ENCODE peak calls at places on chromosomes 3 and 15, in four cellular contexts. One of them, this sample, is unnamed. For H3K4me1, the result is how much of the 10 kb centered on the place peaks cover.

GRCh38 chr15:74873756-74874424 is 725 bp upstream of the SCAMP2 start:
- DNase-seq in tibial nerve: no peak
- DNase-seq in gastrocnemius medialis: no peak
- DNase-seq in MM.1S: peak
- DNase-seq in this sample: peak

GRCh38 chr3:187750513-187751123 is 5.3 kb upstream of the BCL6 start:
- DNase-seq in tibial nerve: no peak
- DNase-seq in MM.1S: no peak
- DNase-seq in gastrocnemius medialis: peak
- DNase-seq in this sample: peak

GRCh38 chr3:18559323-18559972 is 134.3 kb upstream of the SATB1 start:
- DNase-seq in tibial nerve: no peak
- DNase-seq in gastrocnemius medialis: no peak
- DNase-seq in MM.1S: peak
- DNase-seq in this sample: peak

GRCh38 chr15:95690631-95691340 is 639.7 kb upstream of the NR2F2 start:
- DNase-seq in MM.1S: peak
- DNase-seq in gastrocnemius medialis: no peak
- DNase-seq in tibial nerve: no peak
- DNase-seq in this sample: no peak

GRCh38 chr3:151003024-151003771 is 30.7 kb upstream of the CLRN1 start:
- DNase-seq in tibial nerve: no peak
- DNase-seq in gastrocnemius medialis: no peak
- DNase-seq in MM.1S: no peak
- DNase-seq in this sample: peak

GRCh38 chr3:6803652-6804051 is 57.3 kb upstream of the GRM7 start:
- DNase-seq in tibial nerve: no peak
- DNase-seq in MM.1S: no peak
- DNase-seq in gastrocnemius medialis: no peak
- DNase-seq in this sample: no peak

GRCh38 chr15:25674948-25675347 is 188.2 kb downstream of the ATP10A start:
- DNase-seq in MM.1S: no peak
- DNase-seq in gastrocnemius medialis: peak
- DNase-seq in tibial nerve: peak
- DNase-seq in this sample: no peak

GRCh38 chr3:129003578-129004112 is 2.5 kb downstream of the EFCC1 start:
- DNase-seq in gastrocnemius medialis: no peak
- DNase-seq in tibial nerve: no peak
- DNase-seq in MM.1S: peak
- DNase-seq in this sample: peak

GRCh38 chr3:127820221-127820870 is 2.0 kb downstream of the MGLL start:
- DNase-seq in MM.1S: no peak
- DNase-seq in gastrocnemius medialis: no peak
- DNase-seq in tibial nerve: no peak
- DNase-seq in this sample: no peak

GRCh38 chr3:125165948-125166553 is 46.5 kb downstream of the SLC12A8 start:
- DNase-seq in tibial nerve: no peak
- DNase-seq in MM.1S: no peak
- DNase-seq in gastrocnemius medialis: no peak
- DNase-seq in this sample: no peak

GRCh38 chr3:113897373-113897777 is 50.4 kb upstream of the ZDHHC23 start:
- DNase-seq in gastrocnemius medialis: no peak
- DNase-seq in tibial nerve: no peak
- DNase-seq in MM.1S: peak
- DNase-seq in this sample: peak

GRCh38 chr15:31262901-31263671 is 63.5 kb upstream of the KLF13 start:
- DNase-seq in gastrocnemius medialis: no peak
- DNase-seq in MM.1S: peak
- DNase-seq in tibial nerve: no peak
- DNase-seq in this sample: no peak

GRCh38 chr15:92655178-92655995 is at the start of gene FAM174B:
- DNase-seq in tibial nerve: no peak
- DNase-seq in MM.1S: peak
- DNase-seq in gastrocnemius medialis: no peak
- DNase-seq in this sample: peak

GRCh38 chr15:74906450-74907276 is at the start of gene FAM219B:
- DNase-seq in gastrocnemius medialis: peak
- DNase-seq in tibial nerve: peak
- DNase-seq in MM.1S: peak
- DNase-seq in this sample: peak

DNA sequence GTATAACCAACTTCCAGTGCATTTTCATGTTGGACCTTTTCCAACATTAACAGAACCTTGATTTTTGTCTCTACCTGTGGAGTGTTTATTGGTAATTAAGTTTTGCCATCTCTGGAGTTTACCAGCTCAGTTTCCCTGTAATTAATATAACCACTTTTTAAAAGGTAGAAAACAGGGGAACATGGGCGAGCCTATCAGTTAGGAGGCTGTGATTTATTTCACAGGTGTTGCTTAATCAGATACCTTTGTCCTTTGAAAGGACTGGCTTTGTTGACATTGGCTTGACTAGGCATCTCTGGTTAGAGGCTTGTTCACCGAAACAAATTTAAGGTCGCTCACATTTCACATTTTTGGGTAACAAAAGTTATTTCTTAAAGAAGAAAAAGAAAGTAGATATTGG is 622 bp downstream of the NAALADL2 start:
- DNase-seq in tibial nerve: no peak
- DNase-seq in gastrocnemius medialis: no peak
- DNase-seq in MM.1S: no peak
- DNase-seq in this sample: no peak
- H3K4me1 ChIP-seq in tibial nerve: under half
- H3K4me1 ChIP-seq in gastrocnemius medialis: under half
- H3K4me1 ChIP-seq in MM.1S: under half
- H3K4me1 ChIP-seq in this sample: under half

DNA sequence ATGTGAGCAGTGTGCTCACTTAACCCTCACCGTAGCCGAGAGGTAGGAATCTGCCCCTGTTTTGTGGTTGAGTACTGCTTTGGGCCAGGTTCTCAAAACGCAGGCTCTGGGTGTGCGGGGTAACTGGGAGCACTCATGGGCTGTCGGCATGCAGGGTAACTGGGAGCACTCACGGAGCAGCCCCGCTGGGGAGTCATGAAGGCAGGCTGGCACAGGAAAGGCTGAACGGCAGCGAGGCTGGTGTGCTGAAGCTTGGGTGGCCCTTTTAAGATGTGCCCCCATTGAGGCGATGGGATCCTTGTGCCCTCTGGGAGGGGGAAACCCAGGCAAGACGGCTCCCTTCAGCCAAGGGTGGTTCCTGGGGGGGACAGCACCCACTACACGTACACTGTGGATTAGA is 44.6 kb upstream of the VPS8 start:
- DNase-seq in gastrocnemius medialis: no peak
- DNase-seq in MM.1S: no peak
- DNase-seq in tibial nerve: no peak
- DNase-seq in this sample: no peak
- TF ChIP-seq CTCF in gastrocnemius medialis: no peak
- TF ChIP-seq CTCF in MM.1S: no peak
- TF ChIP-seq CTCF in tibial nerve: no peak
- TF ChIP-seq CTCF in this sample: no peak

DNA sequence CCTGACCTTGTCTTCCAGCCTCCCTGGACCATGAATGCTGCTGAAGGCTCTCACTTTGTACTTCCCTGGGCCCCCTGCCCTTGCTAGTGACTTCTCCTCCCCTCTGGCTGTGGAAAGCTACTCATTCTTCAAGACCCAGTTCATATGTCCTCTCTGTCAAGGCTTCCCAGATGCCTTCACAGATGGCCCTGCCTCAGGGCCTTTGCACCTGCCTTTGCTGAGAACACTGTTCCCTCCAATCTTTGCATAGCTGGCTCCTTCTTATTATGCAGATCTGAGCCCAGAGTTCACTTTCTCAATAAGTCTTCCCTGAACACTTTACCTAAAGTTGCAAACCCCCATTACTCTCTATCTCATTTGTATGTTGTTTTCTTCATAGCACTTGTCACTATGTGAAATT is 97.1 kb upstream of the CTDSPL start:
- DNase-seq in gastrocnemius medialis: no peak
- DNase-seq in MM.1S: no peak
- DNase-seq in tibial nerve: no peak
- DNase-seq in this sample: no peak
- H3K4me1 ChIP-seq in gastrocnemius medialis: under half
- H3K4me1 ChIP-seq in MM.1S: under half
- H3K4me1 ChIP-seq in tibial nerve: under half
- H3K4me1 ChIP-seq in this sample: under half

DNA sequence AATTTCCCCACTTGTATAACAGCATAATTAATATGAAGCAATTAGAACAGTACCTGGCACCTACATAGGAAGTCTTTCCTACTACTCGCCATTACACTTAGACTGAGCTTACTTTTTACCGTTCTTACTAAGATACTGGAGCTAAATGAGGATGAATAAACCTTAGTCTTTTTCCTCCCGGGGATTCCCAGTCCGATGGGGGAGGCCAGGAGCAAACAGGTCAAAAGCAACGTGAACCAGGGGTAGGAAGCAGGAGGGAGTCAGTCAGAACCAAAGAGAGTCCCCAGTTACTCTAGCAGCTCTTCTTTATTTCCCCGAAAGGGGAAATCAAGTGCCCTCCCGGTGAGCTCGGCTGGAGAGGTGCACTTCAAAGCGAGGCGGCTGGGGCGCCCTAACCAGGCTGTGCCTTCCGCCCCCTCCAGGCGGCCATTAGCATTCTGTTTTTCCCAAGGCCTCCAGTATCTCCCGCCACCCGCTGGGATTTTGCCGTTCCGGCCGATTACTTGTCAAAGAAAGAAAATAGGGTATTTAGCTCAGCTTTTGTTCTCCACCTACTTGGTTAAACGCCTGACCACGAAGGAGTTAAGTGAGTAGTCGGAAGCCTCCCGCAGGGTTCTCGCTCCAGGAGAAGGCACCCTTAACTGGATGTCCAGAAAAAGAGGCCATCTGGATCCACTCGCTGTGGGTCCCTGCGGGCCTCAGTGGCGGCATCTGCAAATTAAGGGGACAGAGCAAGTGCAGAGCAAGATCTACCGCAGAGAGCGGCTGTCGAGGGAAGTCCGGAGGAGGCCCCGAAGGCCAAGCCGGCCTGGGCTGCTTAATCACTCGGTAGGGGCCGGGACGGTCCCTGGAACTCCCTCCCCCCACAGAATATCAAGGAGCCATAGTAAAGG is 6.3 kb upstream of the EOMES start:
- DNase-seq in tibial nerve: no peak
- DNase-seq in gastrocnemius medialis: no peak
- DNase-seq in MM.1S: no peak
- DNase-seq in this sample: no peak
- TF ChIP-seq CTCF in tibial nerve: peak
- TF ChIP-seq CTCF in gastrocnemius medialis: no peak
- TF ChIP-seq CTCF in MM.1S: no peak
- TF ChIP-seq CTCF in this sample: no peak

This sample was measured in body of pancreas.